ENCODE peak calls at places on chromosome 4, in six cellular contexts. F, B, Z, A, W and I are unnamed samples.

GRCh38 chr4:111064342-111064993 is 441.6 kb upstream of the PITX2 start:
- DNase-seq in F (no peak), B (no peak), Z (peak; percentile 86), A (peak; percentile 80), W (peak; percentile 92), I (peak; percentile 4)

GRCh38 chr4:183758006-183758734 is 99.1 kb downstream of the TRAPPC11 start:
- DNase-seq in F (peak; percentile 23), B (no peak), Z (no peak), A (no peak), W (no peak), I (no peak)

GRCh38 chr4:3372264-3372932 is 69.4 kb upstream of the HGFAC start:
- DNase-seq in F (no peak), B (peak; percentile 46), Z (no peak), A (no peak), W (no peak), I (no peak)

GRCh38 chr4:31246856-31247255 is 526.7 kb downstream of the PCDH7 start:
- DNase-seq in F (no peak), B (no peak), Z (peak; percentile 81), A (peak; percentile 20), W (no peak), I (peak; percentile 54)

GRCh38 chr4:103105558-103106356 is 6.1 kb upstream of the BDH2 start:
- DNase-seq in F (no peak), B (no peak), Z (peak; percentile 29), A (no peak), W (no peak), I (no peak)

GRCh38 chr4:7460591-7460990 is 25.9 kb upstream of the PSAPL1 start:
- DNase-seq in F (no peak), B (no peak), Z (peak; percentile 1), A (no peak), W (peak; percentile 7), I (no peak)

GRCh38 chr4:156799121-156799589 is 172.4 kb downstream of the PDGFC start:
- DNase-seq in F (no peak), B (no peak), Z (peak; percentile 57), A (peak; percentile 44), W (peak; percentile 83), I (no peak)

GRCh38 chr4:48268956-48269860 is at the start of gene TEC:
- DNase-seq in F (peak; percentile 20), B (peak; percentile 84), Z (peak; percentile 21), A (no peak), W (peak; percentile 5), I (no peak)

GRCh38 chr4:174071591-174071990 is 211.9 kb downstream of the FBXO8 start:
- DNase-seq in F (no peak), B (no peak), Z (no peak), A (no peak), W (no peak), I (peak; percentile 20)

GRCh38 chr4:71639380-71639779 is 144.5 kb downstream of the GC start:
- DNase-seq in F (no peak), B (no peak), Z (no peak), A (no peak), W (no peak), I (peak; percentile 60)

GRCh38 chr4:100106982-100107381 is 83.3 kb downstream of the DDIT4L start:
- DNase-seq in F (no peak), B (no peak), Z (no peak), A (no peak), W (no peak), I (no peak)

GRCh38 chr4:71300964-71301363 is 37.9 kb upstream of the SLC4A4 start:
- DNase-seq in F (no peak), B (no peak), Z (no peak), A (no peak), W (no peak), I (no peak)

GRCh38 chr4:9735515-9735914 is 45.9 kb upstream of the DRD5 start:
- DNase-seq in F (no peak), B (no peak), Z (no peak), A (no peak), W (no peak), I (no peak)

GRCh38 chr4:73817341-73817740 is 19.1 kb upstream of the CXCL6 start:
- DNase-seq in F (no peak), B (no peak), Z (peak; percentile 12), A (no peak), W (no peak), I (no peak)

GRCh38 chr4:8304827-8305695 is 35.5 kb downstream of the HTRA3 start:
- DNase-seq in F (no peak), B (no peak), Z (no peak), A (no peak), W (no peak), I (no peak)

GRCh38 chr4:172770787-172771186 is 397.8 kb upstream of the GALNT7 start:
- DNase-seq in F (no peak), B (no peak), Z (no peak), A (no peak), W (no peak), I (no peak)

GRCh38 chr4:155954939-155955338 is 1.3 kb upstream of the CTSO start:
- DNase-seq in F (no peak), B (no peak), Z (no peak), A (no peak), W (no peak), I (no peak)

GRCh38 chr4:138519436-138519835 is 277.3 kb upstream of the SLC7A11 start:
- DNase-seq in F (no peak), B (no peak), Z (no peak), A (no peak), W (no peak), I (no peak)

GRCh38 chr4:91754716-91755115 is 549.0 kb upstream of the GRID2 start:
- DNase-seq in F (no peak), B (no peak), Z (peak; percentile 60), A (no peak), W (no peak), I (no peak)

GRCh38 chr4:157143365-157143764 is 67.4 kb downstream of the GLRB start:
- DNase-seq in F (no peak), B (no peak), Z (no peak), A (no peak), W (peak; percentile 37), I (no peak)

GRCh38 chr4:147583876-147584275 is 33.3 kb upstream of the TMEM184C start:
- DNase-seq in F (no peak), B (no peak), Z (peak; percentile 42), A (no peak), W (no peak), I (no peak)

GRCh38 chr4:87679449-87680169 is 29.5 kb downstream of the DMP1 start:
- DNase-seq in F (peak; percentile 75), B (no peak), Z (peak; percentile 47), A (peak; percentile 29), W (peak; percentile 71), I (no peak)

GRCh38 chr4:189613202-189613601 is 327.5 kb upstream of the FRG1 start:
- DNase-seq in F (no peak), B (no peak), Z (no peak), A (no peak), W (no peak), I (no peak)

DNA sequence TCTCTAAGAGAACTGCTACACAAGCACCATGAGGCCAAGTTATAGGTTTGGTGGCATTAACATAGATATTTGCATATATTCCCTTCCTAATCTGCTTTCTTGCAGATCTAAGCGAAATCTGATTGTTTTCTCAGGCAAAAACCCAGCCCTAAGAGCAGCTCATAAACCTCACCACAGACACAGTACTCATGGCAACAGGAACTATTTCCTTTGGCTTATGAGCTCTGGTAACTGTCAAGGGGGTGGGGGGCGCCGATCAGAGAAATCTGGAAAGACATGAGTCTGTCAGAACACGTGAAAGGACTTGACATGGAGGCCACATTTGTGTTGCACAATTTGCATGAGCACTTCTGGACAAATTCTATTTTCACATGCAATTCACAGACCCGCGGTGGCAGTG is 83.7 kb downstream of the MGST2 start:
- DNase-seq in F (no peak), B (no peak), Z (peak; percentile 16), A (no peak), W (no peak), I (no peak)
- H3K4me3 ChIP-seq in F (no peak overlapping the region), B (no peak overlapping the region), Z (no peak overlapping the region), A (no peak overlapping the region), W (no peak overlapping the region), I (no peak overlapping the region)

GRCh38 chr4:64205376-64205775 is 203.9 kb downstream of the TECRL start:
- DNase-seq in F (no peak), B (no peak), Z (no peak), A (no peak), W (no peak), I (no peak)
- H3K4me3 ChIP-seq in F (no peak overlapping the region), B (no peak overlapping the region), Z (no peak overlapping the region), A (no peak overlapping the region), W (no peak overlapping the region), I (no peak overlapping the region)

GRCh38 chr4:93827272-93827947 is 1.1 kb upstream of the ATOH1 start:
- DNase-seq in F (peak; percentile 38), B (no peak), Z (no peak), A (no peak), W (no peak), I (no peak)

GRCh38 chr4:93829531-93830089 is 1.1 kb downstream of the ATOH1 start:
- DNase-seq in F (peak; percentile 48), B (no peak), Z (no peak), A (no peak), W (no peak), I (no peak)

GRCh38 chr4:93830090-93830818 is 1.7 kb downstream of the ATOH1 start:
- DNase-seq in F (peak; percentile 14), B (no peak), Z (no peak), A (no peak), W (no peak), I (no peak)

GRCh38 chr4:93828332-93828829 is at the start of gene ATOH1:
- DNase-seq in F (peak; percentile 80), B (peak; percentile 44), Z (peak; percentile 7), A (no peak), W (no peak), I (no peak)

DNA sequence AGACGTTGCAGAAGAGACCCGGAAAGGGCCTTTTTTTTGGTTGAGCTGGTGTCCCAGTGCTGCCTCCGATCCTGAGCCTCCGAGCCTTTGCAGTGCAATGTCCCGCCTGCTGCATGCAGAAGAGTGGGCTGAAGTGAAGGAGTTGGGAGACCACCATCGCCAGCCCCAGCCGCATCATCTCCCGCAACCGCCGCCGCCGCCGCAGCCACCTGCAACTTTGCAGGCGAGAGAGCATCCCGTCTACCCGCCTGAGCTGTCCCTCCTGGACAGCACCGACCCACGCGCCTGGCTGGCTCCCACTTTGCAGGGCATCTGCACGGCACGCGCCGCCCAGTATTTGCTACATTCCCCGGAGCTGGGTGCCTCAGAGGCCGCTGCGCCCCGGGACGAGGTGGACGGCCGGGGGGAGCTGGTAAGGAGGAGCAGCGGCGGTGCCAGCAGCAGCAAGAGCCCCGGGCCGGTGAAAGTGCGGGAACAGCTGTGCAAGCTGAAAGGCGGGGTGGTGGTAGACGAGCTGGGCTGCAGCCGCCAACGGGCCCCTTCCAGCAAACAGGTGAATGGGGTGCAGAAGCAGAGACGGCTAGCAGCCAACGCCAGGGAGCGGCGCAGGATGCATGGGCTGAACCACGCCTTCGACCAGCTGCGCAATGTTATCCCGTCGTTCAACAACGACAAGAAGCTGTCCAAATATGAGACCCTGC is 427 bp downstream of the ATOH1 start:
- DNase-seq in F (peak; percentile 56), B (peak; percentile 44), Z (peak; percentile 3), A (no peak), W (no peak), I (no peak)
- H3K4me3 ChIP-seq in F (peak overlapping the region; percentile 44), B (peak overlapping the region; percentile 32), Z (peak overlapping the region; percentile 35), A (no peak overlapping the region), W (peak overlapping the region; percentile 3), I (peak overlapping the region; percentile 50)

DNA sequence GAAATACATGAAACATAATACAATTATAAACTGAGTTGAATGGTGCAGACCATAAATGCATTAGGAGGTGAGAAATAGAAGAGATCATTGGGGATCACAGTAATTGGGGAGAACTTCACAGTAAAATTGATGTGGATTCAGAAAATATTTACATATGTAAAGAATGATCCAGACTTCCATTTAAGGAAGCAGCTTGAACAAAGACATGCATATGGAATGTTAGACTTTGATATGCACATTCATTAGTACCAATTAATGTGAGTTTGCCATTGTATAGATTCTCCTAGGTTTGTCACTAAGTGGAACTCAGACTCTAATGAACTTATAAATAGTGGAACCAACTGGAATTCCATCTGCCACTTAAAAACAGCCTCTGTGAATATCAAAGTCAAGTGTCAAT is 235.6 kb downstream of the PARM1 start:
- DNase-seq in F (no peak), B (no peak), Z (no peak), A (no peak), W (no peak), I (no peak)
- H3K4me3 ChIP-seq in F (no peak overlapping the region), B (no peak overlapping the region), Z (no peak overlapping the region), A (no peak overlapping the region), W (no peak overlapping the region), I (no peak overlapping the region)